ENCODE peak calls at places on chromosomes 4 and X, in six cellular contexts. One of them, this sample, is unnamed.

GRCh38 chr4:53987761-53988171 is 76.6 kb downstream of the CHIC2 start:
- DNase-seq in fibroblast of pulmonary artery: peak; percentile 62
- DNase-seq in psoas muscle: no peak
- DNase-seq in progenitor cell of endocrine pancreas: no peak
- DNase-seq in RWPE2: no peak
- DNase-seq in mesothelial cell of epicardium: no peak
- DNase-seq in this sample: no peak

GRCh38 chrX:106039920-106040319 is 1.4 kb upstream of the SERPINA7 start:
- DNase-seq in RWPE2: no peak
- DNase-seq in progenitor cell of endocrine pancreas: no peak
- DNase-seq in fibroblast of pulmonary artery: peak; percentile 8
- DNase-seq in mesothelial cell of epicardium: no peak
- DNase-seq in psoas muscle: no peak
- DNase-seq in this sample: no peak

GRCh38 chr4:119149110-119149509 is 13.5 kb downstream of the MYOZ2 start:
- DNase-seq in RWPE2: no peak
- DNase-seq in mesothelial cell of epicardium: no peak
- DNase-seq in fibroblast of pulmonary artery: peak; percentile 18
- DNase-seq in psoas muscle: no peak
- DNase-seq in progenitor cell of endocrine pancreas: no peak
- DNase-seq in this sample: no peak

GRCh38 chrX:51395474-51395806 is 62.8 kb downstream of the NUDT10 start:
- DNase-seq in fibroblast of pulmonary artery: no peak
- DNase-seq in RWPE2: no peak
- DNase-seq in mesothelial cell of epicardium: no peak
- DNase-seq in progenitor cell of endocrine pancreas: no peak
- DNase-seq in psoas muscle: no peak
- DNase-seq in this sample: no peak

GRCh38 chrX:110992611-110993010 is 103.4 kb upstream of the PAK3 start:
- DNase-seq in psoas muscle: no peak
- DNase-seq in progenitor cell of endocrine pancreas: peak; percentile 12
- DNase-seq in mesothelial cell of epicardium: peak; percentile 41
- DNase-seq in RWPE2: no peak
- DNase-seq in fibroblast of pulmonary artery: peak; percentile 23
- DNase-seq in this sample: no peak

GRCh38 chr4:93771640-93772411 is 56.7 kb upstream of the ATOH1 start:
- DNase-seq in fibroblast of pulmonary artery: no peak
- DNase-seq in RWPE2: no peak
- DNase-seq in psoas muscle: no peak
- DNase-seq in mesothelial cell of epicardium: no peak
- DNase-seq in progenitor cell of endocrine pancreas: no peak
- DNase-seq in this sample: no peak

GRCh38 chr4:69823481-69824186 is 36.3 kb downstream of the SULT1E1 start:
- DNase-seq in psoas muscle: no peak
- DNase-seq in RWPE2: no peak
- DNase-seq in fibroblast of pulmonary artery: peak; percentile 71
- DNase-seq in progenitor cell of endocrine pancreas: no peak
- DNase-seq in mesothelial cell of epicardium: no peak
- DNase-seq in this sample: no peak

GRCh38 chr4:159298502-159298901 is 195.6 kb downstream of the RAPGEF2 start:
- DNase-seq in RWPE2: no peak
- DNase-seq in mesothelial cell of epicardium: no peak
- DNase-seq in psoas muscle: no peak
- DNase-seq in fibroblast of pulmonary artery: no peak
- DNase-seq in progenitor cell of endocrine pancreas: no peak
- DNase-seq in this sample: no peak

GRCh38 chrX:103376118-103376978 is at the start of gene BEX3:
- DNase-seq in progenitor cell of endocrine pancreas: peak; percentile 59
- DNase-seq in RWPE2: no peak
- DNase-seq in psoas muscle: peak; percentile 64
- DNase-seq in fibroblast of pulmonary artery: peak; percentile 72
- DNase-seq in mesothelial cell of epicardium: peak; percentile 69
- DNase-seq in this sample: peak; percentile 87

GRCh38 chr4:145736241-145736831 is 56.4 kb downstream of the C4orf51 start:
- DNase-seq in progenitor cell of endocrine pancreas: no peak
- DNase-seq in mesothelial cell of epicardium: no peak
- DNase-seq in fibroblast of pulmonary artery: peak; percentile 59
- DNase-seq in psoas muscle: peak; percentile 77
- DNase-seq in RWPE2: no peak
- DNase-seq in this sample: no peak

GRCh38 chr4:89420507-89420906 is 112.9 kb upstream of the GPRIN3 start:
- DNase-seq in RWPE2: no peak
- DNase-seq in psoas muscle: no peak
- DNase-seq in fibroblast of pulmonary artery: no peak
- DNase-seq in progenitor cell of endocrine pancreas: no peak
- DNase-seq in mesothelial cell of epicardium: no peak
- DNase-seq in this sample: no peak

GRCh38 chr4:73753215-73753614 is 12.8 kb downstream of the CXCL8 start:
- DNase-seq in progenitor cell of endocrine pancreas: no peak
- DNase-seq in RWPE2: no peak
- DNase-seq in mesothelial cell of epicardium: no peak
- DNase-seq in psoas muscle: no peak
- DNase-seq in fibroblast of pulmonary artery: no peak
- DNase-seq in this sample: no peak

GRCh38 chr4:113444386-113444785 is 317.2 kb downstream of the CAMK2D start:
- DNase-seq in fibroblast of pulmonary artery: peak; percentile 79
- DNase-seq in psoas muscle: no peak
- DNase-seq in mesothelial cell of epicardium: no peak
- DNase-seq in progenitor cell of endocrine pancreas: no peak
- DNase-seq in RWPE2: no peak
- DNase-seq in this sample: no peak

GRCh38 chr4:4673070-4673469 is 131.2 kb upstream of the STX18 start:
- DNase-seq in RWPE2: peak; percentile 71
- DNase-seq in psoas muscle: no peak
- DNase-seq in progenitor cell of endocrine pancreas: no peak
- DNase-seq in fibroblast of pulmonary artery: peak; percentile 44
- DNase-seq in mesothelial cell of epicardium: no peak
- DNase-seq in this sample: no peak

GRCh38 chr4:53490965-53491622 is 100.2 kb downstream of the LNX1 start:
- DNase-seq in mesothelial cell of epicardium: no peak
- DNase-seq in RWPE2: no peak
- DNase-seq in progenitor cell of endocrine pancreas: no peak
- DNase-seq in fibroblast of pulmonary artery: peak; percentile 97
- DNase-seq in psoas muscle: no peak
- DNase-seq in this sample: no peak

GRCh38 chr4:96035727-96036126 is 195.8 kb downstream of the PDHA2 start:
- DNase-seq in progenitor cell of endocrine pancreas: no peak
- DNase-seq in RWPE2: no peak
- DNase-seq in psoas muscle: no peak
- DNase-seq in fibroblast of pulmonary artery: peak; percentile 59
- DNase-seq in mesothelial cell of epicardium: no peak
- DNase-seq in this sample: no peak
- TF ChIP-seq CTCF in progenitor cell of endocrine pancreas: peak; percentile 35
- TF ChIP-seq CTCF in RWPE2: peak; percentile 33
- TF ChIP-seq CTCF in psoas muscle: no peak
- TF ChIP-seq CTCF in fibroblast of pulmonary artery: peak; percentile 52
- TF ChIP-seq CTCF in mesothelial cell of epicardium: no peak
- TF ChIP-seq CTCF in this sample: peak; percentile 43

GRCh38 chr4:7031526-7032449 is 11.4 kb upstream of the TADA2B start:
- DNase-seq in mesothelial cell of epicardium: no peak
- DNase-seq in progenitor cell of endocrine pancreas: no peak
- DNase-seq in fibroblast of pulmonary artery: no peak
- DNase-seq in RWPE2: no peak
- DNase-seq in psoas muscle: peak; percentile 39
- DNase-seq in this sample: no peak
- TF ChIP-seq CTCF in mesothelial cell of epicardium: no peak
- TF ChIP-seq CTCF in progenitor cell of endocrine pancreas: no peak
- TF ChIP-seq CTCF in fibroblast of pulmonary artery: no peak
- TF ChIP-seq CTCF in RWPE2: no peak
- TF ChIP-seq CTCF in psoas muscle: no peak
- TF ChIP-seq CTCF in this sample: no peak

GRCh38 chr4:152356428-152357034 is 179.4 kb downstream of the FBXW7 start:
- DNase-seq in mesothelial cell of epicardium: no peak
- DNase-seq in psoas muscle: no peak
- DNase-seq in RWPE2: no peak
- DNase-seq in progenitor cell of endocrine pancreas: no peak
- DNase-seq in fibroblast of pulmonary artery: peak; percentile 64
- DNase-seq in this sample: no peak
- TF ChIP-seq CTCF in mesothelial cell of epicardium: no peak
- TF ChIP-seq CTCF in psoas muscle: no peak
- TF ChIP-seq CTCF in RWPE2: peak; percentile 49
- TF ChIP-seq CTCF in progenitor cell of endocrine pancreas: no peak
- TF ChIP-seq CTCF in fibroblast of pulmonary artery: peak; percentile 10
- TF ChIP-seq CTCF in this sample: peak; percentile 41

DNA sequence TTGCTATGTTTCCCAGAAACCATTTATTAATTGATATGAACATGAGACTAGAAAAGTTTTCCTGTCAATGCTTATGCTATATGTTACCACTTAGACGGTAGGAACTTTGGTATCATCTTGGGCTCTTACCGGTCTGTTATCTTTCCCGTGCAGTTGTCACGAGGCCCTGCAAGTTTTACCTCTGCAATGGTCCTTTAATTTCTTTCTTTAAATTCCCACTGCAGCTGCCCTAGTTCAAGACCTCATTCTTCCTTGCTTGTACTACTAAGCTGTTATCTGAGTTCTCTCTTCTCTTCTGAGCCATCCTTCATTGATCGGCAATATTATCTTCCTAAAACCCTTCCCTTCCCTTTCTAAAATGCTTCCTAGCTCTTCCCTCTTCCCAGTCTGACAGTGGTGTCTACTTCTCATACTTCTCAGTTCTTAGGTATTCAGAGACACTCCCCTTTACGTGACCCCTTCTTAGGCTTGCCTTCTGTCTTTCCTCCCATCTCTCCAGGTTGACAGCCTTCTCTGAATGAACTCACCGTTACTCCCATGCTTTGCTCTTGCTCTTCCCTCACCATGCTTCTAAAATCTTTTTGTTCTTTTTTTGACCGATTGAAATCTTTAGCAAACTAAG is 27.5 kb downstream of the MAGEA1 start:
- DNase-seq in fibroblast of pulmonary artery: no peak
- DNase-seq in RWPE2: no peak
- DNase-seq in psoas muscle: no peak
- DNase-seq in mesothelial cell of epicardium: no peak
- DNase-seq in progenitor cell of endocrine pancreas: no peak
- DNase-seq in this sample: no peak
- TF ChIP-seq CTCF in fibroblast of pulmonary artery: no peak
- TF ChIP-seq CTCF in RWPE2: no peak
- TF ChIP-seq CTCF in psoas muscle: no peak
- TF ChIP-seq CTCF in mesothelial cell of epicardium: no peak
- TF ChIP-seq CTCF in progenitor cell of endocrine pancreas: no peak
- TF ChIP-seq CTCF in this sample: no peak

DNA sequence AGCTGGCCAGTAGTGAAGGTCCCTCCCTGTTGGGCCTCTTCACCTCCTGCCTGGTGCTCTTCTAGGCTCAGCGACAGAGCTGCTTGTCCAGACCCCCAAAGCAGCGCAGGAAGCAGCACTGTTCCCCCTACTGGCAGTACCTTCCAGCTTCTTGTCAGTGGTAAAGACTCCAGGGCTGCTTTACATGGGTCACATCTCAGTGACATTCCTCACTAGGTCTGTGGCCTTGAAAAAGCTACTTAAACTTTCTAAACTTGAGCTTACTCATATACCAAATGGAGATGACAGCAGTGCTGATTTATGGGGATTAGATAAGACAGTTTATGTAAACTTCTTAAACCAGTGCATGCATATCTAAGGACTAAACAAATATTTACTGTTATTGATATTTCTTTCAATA is 117.3 kb downstream of the FAT4 start:
- DNase-seq in psoas muscle: no peak
- DNase-seq in RWPE2: no peak
- DNase-seq in progenitor cell of endocrine pancreas: no peak
- DNase-seq in mesothelial cell of epicardium: no peak
- DNase-seq in fibroblast of pulmonary artery: peak; percentile 35
- DNase-seq in this sample: no peak
- TF ChIP-seq CTCF in psoas muscle: peak; percentile 13
- TF ChIP-seq CTCF in RWPE2: no peak
- TF ChIP-seq CTCF in progenitor cell of endocrine pancreas: peak; percentile 20
- TF ChIP-seq CTCF in mesothelial cell of epicardium: no peak
- TF ChIP-seq CTCF in fibroblast of pulmonary artery: peak; percentile 32
- TF ChIP-seq CTCF in this sample: no peak

GRCh38 chr4:78057135-78057599 is at the start of gene FRAS1:
- DNase-seq in progenitor cell of endocrine pancreas: peak; percentile 55
- DNase-seq in fibroblast of pulmonary artery: peak; percentile 24
- DNase-seq in RWPE2: no peak
- DNase-seq in mesothelial cell of epicardium: peak; percentile 76
- DNase-seq in psoas muscle: peak; percentile 49
- DNase-seq in this sample: no peak
- TF ChIP-seq CTCF in progenitor cell of endocrine pancreas: peak; percentile 34
- TF ChIP-seq CTCF in fibroblast of pulmonary artery: no peak
- TF ChIP-seq CTCF in RWPE2: peak; percentile 4
- TF ChIP-seq CTCF in mesothelial cell of epicardium: no peak
- TF ChIP-seq CTCF in psoas muscle: no peak
- TF ChIP-seq CTCF in this sample: no peak

GRCh38 chrX:135170468-135170867 is 730 bp downstream of the CT55 start:
- DNase-seq in mesothelial cell of epicardium: no peak
- DNase-seq in progenitor cell of endocrine pancreas: no peak
- DNase-seq in RWPE2: no peak
- DNase-seq in fibroblast of pulmonary artery: no peak
- DNase-seq in psoas muscle: no peak
- DNase-seq in this sample: no peak

GRCh38 chrX:135168533-135168932 is 2.7 kb downstream of the CT55 start:
- DNase-seq in RWPE2: no peak
- DNase-seq in progenitor cell of endocrine pancreas: no peak
- DNase-seq in fibroblast of pulmonary artery: no peak
- DNase-seq in mesothelial cell of epicardium: no peak
- DNase-seq in psoas muscle: no peak
- DNase-seq in this sample: no peak

DNA sequence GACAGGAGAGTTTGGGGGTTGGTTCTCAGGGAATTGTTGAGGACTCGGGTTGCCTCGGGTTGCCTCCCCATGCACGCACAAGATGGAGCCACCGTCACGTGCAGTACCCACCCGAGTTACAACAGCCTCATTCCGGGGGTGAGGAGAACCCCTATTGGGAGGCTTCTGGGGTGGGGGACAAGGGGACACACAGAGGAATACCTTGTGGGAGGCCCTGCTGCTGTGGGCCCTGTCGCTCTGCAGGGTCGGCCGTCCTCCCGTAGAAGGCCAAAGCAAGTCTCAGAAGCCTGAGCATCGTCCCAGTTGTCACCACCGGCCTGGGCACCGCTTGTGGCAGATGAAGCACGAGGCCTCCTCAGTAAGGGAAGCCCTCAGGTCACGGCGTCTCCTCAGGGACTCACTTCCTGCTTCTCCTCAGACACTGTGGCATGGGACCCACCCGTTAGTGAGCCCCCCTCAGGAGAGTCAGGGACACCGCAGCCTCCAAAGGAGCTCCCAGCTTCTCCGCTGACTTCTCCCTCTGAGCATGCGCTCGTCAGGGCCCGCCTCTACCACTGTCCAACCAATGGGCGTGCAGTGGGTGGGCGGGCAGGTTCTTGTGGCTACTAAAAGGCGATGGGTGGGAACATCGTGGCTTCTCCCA is at the start of gene CT55:
- DNase-seq in mesothelial cell of epicardium: no peak
- DNase-seq in progenitor cell of endocrine pancreas: no peak
- DNase-seq in fibroblast of pulmonary artery: no peak
- DNase-seq in RWPE2: no peak
- DNase-seq in psoas muscle: no peak
- DNase-seq in this sample: no peak
- TF ChIP-seq CTCF in mesothelial cell of epicardium: no peak
- TF ChIP-seq CTCF in progenitor cell of endocrine pancreas: no peak
- TF ChIP-seq CTCF in fibroblast of pulmonary artery: no peak
- TF ChIP-seq CTCF in RWPE2: no peak
- TF ChIP-seq CTCF in psoas muscle: no peak
- TF ChIP-seq CTCF in this sample: no peak

This sample was measured in osteocyte.